ENCODE peak calls at places on chromosome 18, in six cellular contexts. Z is activated CD4-positive, alpha-beta T cell treated with anti-CD3 and anti-CD28 coated beads for 36 hours; M is hypothalamus; R is GM04504; H is hippocampal formation; O is HT1080. L is an unnamed sample.

GRCh38 chr18:61203151-61203550 is 130.1 kb upstream of the CDH20 start:
- DNase-seq in Z (no peak), M (no peak), R (peak), H (no peak), O (no peak), L (no peak)

GRCh38 chr18:12838178-12838634 is 45.8 kb downstream of the PTPN2 start:
- DNase-seq in Z (peak), M (no peak), R (peak), H (no peak), O (peak), L (peak)

GRCh38 chr18:51006061-51006818 is 23.8 kb upstream of the SMAD4 start:
- DNase-seq in Z (no peak), M (no peak), R (no peak), H (no peak), O (no peak), L (no peak)

GRCh38 chr18:74249181-74249968 is 42.4 kb downstream of the CYB5A start:
- DNase-seq in Z (no peak), M (no peak), R (peak), H (no peak), O (peak), L (no peak)

GRCh38 chr18:31301201-31301655 is 16.7 kb upstream of the DSG1 start:
- DNase-seq in Z (no peak), M (no peak), R (no peak), H (no peak), O (peak), L (no peak)

GRCh38 chr18:21241224-21242131 is 554 bp upstream of the GREB1L start:
- DNase-seq in Z (peak), M (no peak), R (no peak), H (no peak), O (no peak), L (no peak)

GRCh38 chr18:1075310-1075709 is 170.6 kb downstream of the ADCYAP1 start:
- DNase-seq in Z (no peak), M (no peak), R (no peak), H (no peak), O (no peak), L (no peak)

GRCh38 chr18:48540329-48541025 is 1.6 kb downstream of the CTIF start:
- DNase-seq in Z (peak), M (peak), R (no peak), H (peak), O (peak), L (peak)

GRCh38 chr18:48683661-48684060 is 144.8 kb downstream of the CTIF start:
- DNase-seq in Z (no peak), M (no peak), R (no peak), H (no peak), O (no peak), L (no peak)

GRCh38 chr18:48914581-48915251 is 36.0 kb downstream of the SMAD7 start:
- DNase-seq in Z (no peak), M (no peak), R (no peak), H (no peak), O (no peak), L (no peak)

GRCh38 chr18:79586436-79587297 is 92.9 kb upstream of the CTDP1 start:
- DNase-seq in Z (no peak), M (no peak), R (no peak), H (no peak), O (no peak), L (no peak)

GRCh38 chr18:79528296-79528695 is 132.6 kb downstream of the NFATC1 start:
- DNase-seq in Z (no peak), M (no peak), R (no peak), H (no peak), O (no peak), L (no peak)

GRCh38 chr18:79856119-79857080 is 58.7 kb downstream of the KCNG2 start:
- DNase-seq in Z (peak), M (no peak), R (no peak), H (no peak), O (no peak), L (peak)

GRCh38 chr18:56238576-56238975 is 399.8 kb downstream of the TXNL1 start:
- DNase-seq in Z (no peak), M (no peak), R (no peak), H (no peak), O (no peak), L (no peak)

GRCh38 chr18:51988277-51988676 is 351.7 kb upstream of the DCC start:
- DNase-seq in Z (no peak), M (no peak), R (no peak), H (no peak), O (no peak), L (no peak)